ENCODE peak calls at places on chromosomes 16 and 17, in nine cellular contexts. N is sciatic nerve; Q is astrocyte of the hippocampus; V is mesothelial cell of epicardium; A is dorsolateral prefrontal cortex; R is activated CD8-positive, alpha-beta memory T cell treated with anti-CD3 and anti-CD28 coated beads for 24 hours; G is AG20443; M is HT1080; E is NCI-H1105. L is an unnamed sample.
A peak's percentile ranks its signal among the peaks of the same experiment; 100 is the strongest.

GRCh38 chr17:78977681-78977943 is 2.1 kb downstream of the LGALS3BP start:
- DNase-seq in N (no peak), Q (no peak), V (no peak), A (no peak), R (no peak), G (no peak), M (no peak), E (no peak), L (no peak)

GRCh38 chr16:68345351-68345810 is 34.6 kb downstream of the PRMT7 start:
- DNase-seq in N (no peak), Q (peak; percentile 60), V (no peak), A (no peak), R (peak; percentile 65), G (no peak), M (no peak), E (no peak), L (no peak)

GRCh38 chr17:17849863-17850373 is 13.1 kb upstream of the SREBF1 start:
- DNase-seq in N (no peak), Q (peak; percentile 64), V (no peak), A (no peak), R (peak; percentile 81), G (peak; percentile 48), M (peak; percentile 59), E (no peak), L (no peak)

GRCh38 chr17:45147102-45147580 is 1.1 kb upstream of the HEXIM1 start:
- DNase-seq in N (peak; percentile 87), Q (peak; percentile 84), V (no peak), A (no peak), R (no peak), G (peak; percentile 55), M (no peak), E (peak; percentile 76), L (no peak)

GRCh38 chr17:1733047-1733357 is 8.5 kb downstream of the WDR81 start:
- DNase-seq in N (no peak), Q (no peak), V (no peak), A (no peak), R (no peak), G (no peak), M (no peak), E (no peak), L (no peak)

GRCh38 chr17:54861469-54861983 is 39.1 kb upstream of the TOM1L1 start:
- DNase-seq in N (no peak), Q (no peak), V (no peak), A (no peak), R (no peak), G (no peak), M (no peak), E (no peak), L (no peak)

GRCh38 chr17:79046501-79047280 is 22.7 kb downstream of the C1QTNF1 start:
- DNase-seq in N (peak; percentile 78), Q (no peak), V (no peak), A (no peak), R (no peak), G (peak; percentile 70), M (no peak), E (no peak), L (peak; percentile 70)

GRCh38 chr16:76780556-76780955 is 410.4 kb upstream of the MON1B start:
- DNase-seq in N (no peak), Q (peak; percentile 5), V (no peak), A (no peak), R (no peak), G (no peak), M (no peak), E (no peak), L (no peak)

GRCh38 chr16:81928975-81929374 is 82.3 kb downstream of the SDR42E1 start:
- DNase-seq in N (no peak), Q (no peak), V (no peak), A (no peak), R (peak; percentile 47), G (no peak), M (no peak), E (no peak), L (no peak)

GRCh38 chr16:27717726-27718125 is 167.8 kb downstream of the KATNIP start:
- DNase-seq in N (no peak), Q (no peak), V (no peak), A (peak; percentile 7), R (no peak), G (no peak), M (no peak), E (no peak), L (no peak)

GRCh38 chr16:31678649-31679325 is 151.1 kb downstream of the AHSP start:
- DNase-seq in N (no peak), Q (no peak), V (no peak), A (no peak), R (no peak), G (no peak), M (no peak), E (no peak), L (no peak)

GRCh38 chr16:27328937-27329336 is 15.2 kb downstream of the IL4R start:
- DNase-seq in N (no peak), Q (no peak), V (no peak), A (no peak), R (no peak), G (no peak), M (no peak), E (no peak), L (no peak)

GRCh38 chr16:85002643-85003042 is 8.7 kb downstream of the ZDHHC7 start:
- DNase-seq in N (no peak), Q (no peak), V (no peak), A (no peak), R (no peak), G (no peak), M (no peak), E (no peak), L (peak; percentile 67)

GRCh38 chr17:13562271-13562800 is 39.4 kb downstream of the HS3ST3A1 start:
- DNase-seq in N (no peak), Q (no peak), V (no peak), A (no peak), R (no peak), G (no peak), M (peak; percentile 94), E (no peak), L (no peak)

GRCh38 chr17:83106036-83106577 is 26.7 kb downstream of the METRNL start:
- DNase-seq in N (no peak), Q (peak; percentile 46), V (no peak), A (no peak), R (no peak), G (no peak), M (no peak), E (no peak), L (no peak)

GRCh38 chr17:21573961-21574610 is 118.2 kb upstream of the KCNJ18 start:
- DNase-seq in N (peak; percentile 80), Q (peak; percentile 68), V (no peak), A (peak; percentile 66), R (peak; percentile 64), G (peak; percentile 73), M (peak; percentile 51), E (no peak), L (peak; percentile 78)

GRCh38 chr16:3023415-3023668 is 400 bp downstream of the HCFC1R1 start:
- DNase-seq in N (peak; percentile 77), Q (peak; percentile 87), V (no peak), A (no peak), R (no peak), G (peak; percentile 67), M (peak; percentile 92), E (no peak), L (no peak)

GRCh38 chr17:58669853-58670252 is 22.0 kb downstream of the TEX14 start:
- DNase-seq in N (no peak), Q (no peak), V (no peak), A (no peak), R (no peak), G (no peak), M (no peak), E (no peak), L (no peak)

GRCh38 chr16:3835089-3835602 is 45.4 kb downstream of the CREBBP start:
- DNase-seq in N (no peak), Q (no peak), V (no peak), A (no peak), R (no peak), G (no peak), M (no peak), E (no peak), L (no peak)

GRCh38 chr17:79947351-79948031 is 88.2 kb downstream of the TBC1D16 start:
- DNase-seq in N (peak; percentile 62), Q (peak; percentile 95), V (no peak), A (peak; percentile 56), R (no peak), G (no peak), M (peak; percentile 62), E (no peak), L (no peak)

GRCh38 chr17:58985265-58985810 is 121.3 kb downstream of the TRIM37 start:
- DNase-seq in N (no peak), Q (no peak), V (no peak), A (no peak), R (no peak), G (no peak), M (no peak), E (no peak), L (no peak)

GRCh38 chr17:68318103-68318991 is 27.1 kb downstream of the ARSG start:
- DNase-seq in N (no peak), Q (peak; percentile 75), V (no peak), A (no peak), R (no peak), G (peak; percentile 58), M (peak; percentile 85), E (no peak), L (no peak)

GRCh38 chr17:57109393-57110151 is 24.5 kb downstream of the AKAP1 start:
- DNase-seq in N (no peak), Q (no peak), V (no peak), A (no peak), R (no peak), G (no peak), M (no peak), E (no peak), L (no peak)

GRCh38 chr17:59845595-59846390 is 47.0 kb downstream of the TUBD1 start:
- DNase-seq in N (no peak), Q (peak; percentile 87), V (no peak), A (no peak), R (peak; percentile 68), G (peak; percentile 34), M (peak; percentile 72), E (no peak), L (no peak)

GRCh38 chr17:80724723-80725388 is 180.2 kb downstream of the RPTOR start:
- DNase-seq in N (no peak), Q (peak; percentile 74), V (no peak), A (no peak), R (peak; percentile 37), G (peak; percentile 82), M (peak; percentile 75), E (no peak), L (no peak)

GRCh38 chr16:48592839-48593429 is 17.0 kb downstream of the N4BP1 start:
- DNase-seq in N (no peak), Q (no peak), V (no peak), A (no peak), R (no peak), G (no peak), M (no peak), E (no peak), L (no peak)

GRCh38 chr16:58028541-58029070 is 3.1 kb downstream of the MMP15 start:
- DNase-seq in N (no peak), Q (no peak), V (no peak), A (no peak), R (no peak), G (no peak), M (no peak), E (no peak), L (no peak)

GRCh38 chr16:82631701-82632685 is 5.2 kb downstream of the CDH13 start:
- DNase-seq in N (no peak), Q (no peak), V (no peak), A (no peak), R (no peak), G (no peak), M (no peak), E (no peak), L (no peak)

GRCh38 chr16:66374176-66374575 is 7.7 kb downstream of the CDH5 start:
- DNase-seq in N (no peak), Q (no peak), V (no peak), A (no peak), R (no peak), G (no peak), M (no peak), E (no peak), L (no peak)

GRCh38 chr17:75633484-75634375 is 496 bp downstream of the SMIM5 start:
- DNase-seq in N (peak; percentile 94), Q (peak; percentile 95), V (peak; percentile 91), A (peak; percentile 89), R (peak; percentile 73), G (peak; percentile 96), M (peak; percentile 93), E (peak; percentile 75), L (peak; percentile 96)

GRCh38 chr17:4358154-4358553 is 8.3 kb downstream of the UBE2G1 start:
- DNase-seq in N (no peak), Q (no peak), V (no peak), A (no peak), R (no peak), G (no peak), M (no peak), E (no peak), L (no peak)